ENCODE peak calls at places on chromosomes 2 and 18, in ten cellular contexts. H, P, E, X, T, S, L, W, V and R are unnamed samples.

GRCh38 chr2:61707984-61708852 is 145.6 kb downstream of the FAM161A start:
- DNase-seq in H (no peak), P (peak; percentile 79), E (peak; percentile 55), X (no peak), T (peak; percentile 76), S (peak; percentile 16), L (no peak), W (no peak), V (peak; percentile 50), R (peak; percentile 74)

GRCh38 chr2:222753251-222753824 is 81.9 kb downstream of the MOGAT1 start:
- DNase-seq in H (peak; percentile 41), P (no peak), E (peak; percentile 73), X (peak; percentile 56), T (peak; percentile 76), S (peak; percentile 86), L (no peak), W (no peak), V (peak; percentile 39), R (no peak)

GRCh38 chr2:55019547-55020258 is 30.5 kb downstream of the RTN4 start:
- DNase-seq in H (no peak), P (no peak), E (no peak), X (no peak), T (peak; percentile 44), S (no peak), L (no peak), W (peak; percentile 54), V (peak; percentile 56), R (no peak)

GRCh38 chr2:237806334-237806733 is 7.8 kb downstream of the RBM44 start:
- DNase-seq in H (no peak), P (no peak), E (no peak), X (no peak), T (peak; percentile 81), S (peak; percentile 77), L (no peak), W (no peak), V (peak; percentile 17), R (no peak)

GRCh38 chr18:14914126-14914525 is 166.2 kb downstream of the ANKRD30B start:
- DNase-seq in H (no peak), P (no peak), E (peak; percentile 47), X (no peak), T (peak; percentile 0), S (no peak), L (no peak), W (no peak), V (peak; percentile 4), R (no peak)

GRCh38 chr2:141021109-141021508 is 1109.7 kb downstream of the LRP1B start:
- DNase-seq in H (no peak), P (no peak), E (peak; percentile 78), X (peak; percentile 68), T (peak; percentile 94), S (peak; percentile 86), L (no peak), W (no peak), V (peak; percentile 67), R (no peak)

GRCh38 chr2:118677546-118677945 is 169.9 kb downstream of the EN1 start:
- DNase-seq in H (no peak), P (no peak), E (no peak), X (no peak), T (no peak), S (no peak), L (no peak), W (no peak), V (no peak), R (no peak)

GRCh38 chr2:23221901-23222300 is 163.1 kb upstream of the KLHL29 start:
- DNase-seq in H (no peak), P (no peak), E (no peak), X (no peak), T (no peak), S (no peak), L (no peak), W (no peak), V (no peak), R (no peak)

GRCh38 chr2:60553992-60554648 is 666 bp upstream of the BCL11A start:
- DNase-seq in H (peak; percentile 33), P (peak; percentile 17), E (peak; percentile 55), X (no peak), T (peak; percentile 30), S (peak; percentile 35), L (peak; percentile 79), W (peak; percentile 69), V (no peak), R (peak; percentile 80)

DNA sequence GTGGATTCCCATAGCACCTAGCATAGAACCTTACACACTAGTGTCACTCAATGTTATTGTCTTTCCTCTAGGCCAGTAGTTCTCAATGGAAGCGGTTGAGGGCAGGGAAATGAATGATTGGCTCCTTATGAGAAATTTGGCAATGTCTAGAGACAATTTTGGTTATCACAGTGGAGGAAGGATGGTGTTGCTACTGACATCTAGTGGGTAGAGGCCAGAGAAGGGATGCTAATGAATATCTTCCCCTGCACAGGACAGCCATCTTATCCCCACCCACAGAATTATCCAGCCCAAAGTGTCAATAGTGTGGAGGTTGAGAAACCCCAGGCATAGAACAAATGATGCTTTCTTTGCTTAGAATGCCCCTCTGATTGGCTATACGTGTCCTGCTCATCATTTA is 15.8 kb downstream of the C18orf63 start:
- DNase-seq in H (no peak), P (peak; percentile 46), E (peak; percentile 32), X (peak; percentile 66), T (peak; percentile 87), S (peak; percentile 29), L (no peak), W (no peak), V (peak; percentile 65), R (no peak)
- TF ChIP-seq CTCF in H (peak; percentile 59), P (peak; percentile 46), E (peak; percentile 49), X (peak; percentile 76), T (peak; percentile 83), S (peak; percentile 53), L (peak; percentile 44), W (peak; percentile 19), V (peak; percentile 52), R (peak; percentile 49)

GRCh38 chr2:161136194-161136593 is 24.0 kb upstream of the TANK start:
- DNase-seq in H (no peak), P (peak; percentile 17), E (no peak), X (no peak), T (no peak), S (peak; percentile 11), L (no peak), W (peak; percentile 21), V (peak; percentile 20), R (no peak)
- H3K4me3 ChIP-seq in H (peak overlapping the region; percentile 43), P (peak overlapping the region; percentile 16), E (no peak overlapping the region), X (no peak overlapping the region), T (no peak overlapping the region), S (no peak overlapping the region), L (no peak overlapping the region), W (peak overlapping the region; percentile 67), V (no peak overlapping the region), R (no peak overlapping the region)

GRCh38 chr2:85662899-85663683 is 4.9 kb downstream of the SFTPB start:
- DNase-seq in H (no peak), P (peak; percentile 67), E (peak; percentile 74), X (peak; percentile 88), T (peak; percentile 87), S (peak; percentile 89), L (no peak), W (no peak), V (peak; percentile 98), R (no peak)

GRCh38 chr2:85663684-85664565 is 4.1 kb downstream of the SFTPB start:
- DNase-seq in H (no peak), P (no peak), E (no peak), X (no peak), T (no peak), S (no peak), L (no peak), W (no peak), V (no peak), R (no peak)

GRCh38 chr2:85660725-85661124 is 7.3 kb downstream of the SFTPB start:
- DNase-seq in H (no peak), P (no peak), E (no peak), X (no peak), T (no peak), S (no peak), L (no peak), W (no peak), V (no peak), R (no peak)

GRCh38 chr2:85659324-85659981 is 8.5 kb downstream of the SFTPB start:
- DNase-seq in H (no peak), P (no peak), E (no peak), X (no peak), T (no peak), S (no peak), L (no peak), W (no peak), V (no peak), R (no peak)

DNA sequence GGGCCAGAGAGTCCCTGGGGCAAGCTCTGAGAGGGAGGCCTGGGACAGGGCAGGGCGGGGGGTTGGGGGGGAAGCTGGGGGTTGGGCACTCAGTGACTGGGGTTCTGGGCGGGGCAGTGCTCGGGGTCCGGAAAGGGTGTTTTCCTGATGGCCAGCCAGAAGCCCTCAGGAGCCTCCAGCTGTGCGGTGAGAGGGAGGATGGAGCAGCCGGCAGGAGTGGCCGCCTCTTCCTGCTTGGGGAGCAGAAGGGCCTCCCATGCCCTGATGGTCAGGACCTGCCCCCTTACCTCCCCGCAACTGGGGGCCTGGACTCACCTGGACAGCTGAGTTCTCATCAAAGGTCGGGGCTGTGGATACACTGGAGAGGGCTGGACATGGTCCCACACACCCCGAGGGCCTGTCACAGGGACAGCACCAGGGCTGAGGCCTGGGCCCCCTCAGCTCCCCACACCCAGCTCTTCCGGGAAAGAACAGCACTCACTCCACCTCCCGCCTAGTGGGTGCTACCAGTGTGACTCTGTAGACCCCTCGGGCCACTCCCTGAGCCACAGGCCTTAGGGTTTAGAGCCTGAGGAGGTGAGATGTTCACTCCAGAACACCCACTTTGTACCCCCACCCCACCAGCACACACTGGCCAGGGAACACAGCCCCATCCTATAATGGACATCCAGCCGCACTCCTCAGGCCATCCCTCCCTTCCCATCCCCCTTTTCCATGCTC is 6.7 kb downstream of the SFTPB start:
- DNase-seq in H (peak; percentile 36), P (no peak), E (no peak), X (no peak), T (no peak), S (no peak), L (no peak), W (no peak), V (no peak), R (no peak)
- TF ChIP-seq CTCF in H (no peak), P (no peak), E (no peak), X (no peak), T (no peak), S (no peak), L (no peak), W (no peak), V (no peak), R (no peak)

GRCh38 chr2:240988146-240988545 is 10.3 kb upstream of the SNED1 start:
- DNase-seq in H (no peak), P (no peak), E (peak; percentile 34), X (peak; percentile 20), T (peak; percentile 45), S (peak; percentile 50), L (no peak), W (no peak), V (peak; percentile 52), R (no peak)

GRCh38 chr2:240988571-240989271 is 9.7 kb upstream of the SNED1 start:
- DNase-seq in H (no peak), P (no peak), E (no peak), X (no peak), T (no peak), S (no peak), L (no peak), W (no peak), V (no peak), R (no peak)

GRCh38 chr2:240985881-240986786 is 12.3 kb upstream of the SNED1 start:
- DNase-seq in H (peak; percentile 12), P (no peak), E (no peak), X (no peak), T (no peak), S (no peak), L (no peak), W (no peak), V (no peak), R (no peak)

GRCh38 chr2:240986787-240987411 is 11.5 kb upstream of the SNED1 start:
- DNase-seq in H (peak; percentile 64), P (no peak), E (no peak), X (peak; percentile 91), T (peak; percentile 42), S (peak; percentile 77), L (no peak), W (no peak), V (peak; percentile 81), R (no peak)

GRCh38 chr2:240987588-240987987 is 10.8 kb upstream of the SNED1 start:
- DNase-seq in H (no peak), P (no peak), E (no peak), X (no peak), T (no peak), S (no peak), L (no peak), W (no peak), V (no peak), R (no peak)
- H3K4me3 ChIP-seq in H (no peak overlapping the region), P (no peak overlapping the region), E (no peak overlapping the region), X (no peak overlapping the region), T (no peak overlapping the region), S (no peak overlapping the region), L (no peak overlapping the region), W (no peak overlapping the region), V (no peak overlapping the region), R (no peak overlapping the region)